ENCODE peak calls at places on chromosomes 5 and 9, in ten cellular contexts. One of them, this sample, is unnamed.

GRCh38 chr9:92245005-92245797 is 48.3 kb downstream of the IARS1 start:
- DNase-seq in NT2/D1: no peak
- DNase-seq in AML-193: no peak
- DNase-seq in nephron progenitor cell: no peak
- DNase-seq in HT1080: peak; percentile 90
- DNase-seq in lower leg skin: no peak
- DNase-seq in colonic mucosa: no peak
- DNase-seq in HuH-7.5: no peak
- DNase-seq in left cardiac atrium: no peak
- DNase-seq in sciatic nerve: no peak
- DNase-seq in this sample: peak; percentile 66

GRCh38 chr9:106945727-106946690 is 83.0 kb downstream of the ZNF462 start:
- DNase-seq in NT2/D1: no peak
- DNase-seq in AML-193: no peak
- DNase-seq in nephron progenitor cell: no peak
- DNase-seq in HT1080: peak; percentile 75
- DNase-seq in lower leg skin: no peak
- DNase-seq in colonic mucosa: no peak
- DNase-seq in HuH-7.5: no peak
- DNase-seq in left cardiac atrium: no peak
- DNase-seq in sciatic nerve: no peak
- DNase-seq in this sample: no peak

GRCh38 chr5:2849429-2849828 is 98.0 kb upstream of the IRX2 start:
- DNase-seq in NT2/D1: no peak
- DNase-seq in AML-193: no peak
- DNase-seq in nephron progenitor cell: no peak
- DNase-seq in HT1080: no peak
- DNase-seq in lower leg skin: no peak
- DNase-seq in colonic mucosa: no peak
- DNase-seq in HuH-7.5: no peak
- DNase-seq in left cardiac atrium: no peak
- DNase-seq in sciatic nerve: no peak
- DNase-seq in this sample: no peak

GRCh38 chr5:176155882-176156497 is 82.2 kb upstream of the SIMC1 start:
- DNase-seq in NT2/D1: no peak
- DNase-seq in AML-193: no peak
- DNase-seq in nephron progenitor cell: no peak
- DNase-seq in HT1080: no peak
- DNase-seq in lower leg skin: no peak
- DNase-seq in colonic mucosa: no peak
- DNase-seq in HuH-7.5: no peak
- DNase-seq in left cardiac atrium: no peak
- DNase-seq in sciatic nerve: no peak
- DNase-seq in this sample: no peak

GRCh38 chr5:53151713-53152458 is 42.3 kb upstream of the MOCS2 start:
- DNase-seq in NT2/D1: no peak
- DNase-seq in AML-193: no peak
- DNase-seq in nephron progenitor cell: no peak
- DNase-seq in HT1080: peak; percentile 75
- DNase-seq in lower leg skin: peak; percentile 48
- DNase-seq in colonic mucosa: no peak
- DNase-seq in HuH-7.5: no peak
- DNase-seq in left cardiac atrium: peak; percentile 19
- DNase-seq in sciatic nerve: no peak
- DNase-seq in this sample: peak; percentile 42

GRCh38 chr9:79617395-79617794 is 45.6 kb downstream of the TLE4 start:
- DNase-seq in NT2/D1: no peak
- DNase-seq in AML-193: no peak
- DNase-seq in nephron progenitor cell: no peak
- DNase-seq in HT1080: no peak
- DNase-seq in lower leg skin: peak; percentile 27
- DNase-seq in colonic mucosa: peak; percentile 38
- DNase-seq in HuH-7.5: no peak
- DNase-seq in left cardiac atrium: peak; percentile 39
- DNase-seq in sciatic nerve: peak; percentile 60
- DNase-seq in this sample: no peak

GRCh38 chr5:78367318-78367991 is 7.0 kb downstream of the SCAMP1 start:
- DNase-seq in NT2/D1: no peak
- DNase-seq in AML-193: peak; percentile 31
- DNase-seq in nephron progenitor cell: no peak
- DNase-seq in HT1080: no peak
- DNase-seq in lower leg skin: no peak
- DNase-seq in colonic mucosa: no peak
- DNase-seq in HuH-7.5: no peak
- DNase-seq in left cardiac atrium: no peak
- DNase-seq in sciatic nerve: no peak
- DNase-seq in this sample: no peak

GRCh38 chr9:77764894-77765780 is 117.0 kb upstream of the GNA14 start:
- DNase-seq in NT2/D1: peak; percentile 49
- DNase-seq in AML-193: peak; percentile 63
- DNase-seq in nephron progenitor cell: no peak
- DNase-seq in HT1080: peak; percentile 11
- DNase-seq in lower leg skin: no peak
- DNase-seq in colonic mucosa: no peak
- DNase-seq in HuH-7.5: no peak
- DNase-seq in left cardiac atrium: no peak
- DNase-seq in sciatic nerve: no peak
- DNase-seq in this sample: peak; percentile 25

GRCh38 chr5:158463971-158464370 is 605.0 kb upstream of the CLINT1 start:
- DNase-seq in NT2/D1: no peak
- DNase-seq in AML-193: peak; percentile 59
- DNase-seq in nephron progenitor cell: no peak
- DNase-seq in HT1080: no peak
- DNase-seq in lower leg skin: peak; percentile 67
- DNase-seq in colonic mucosa: no peak
- DNase-seq in HuH-7.5: no peak
- DNase-seq in left cardiac atrium: peak; percentile 44
- DNase-seq in sciatic nerve: no peak
- DNase-seq in this sample: no peak

GRCh38 chr5:127019928-127020327 is 10.4 kb downstream of the MARCHF3 start:
- DNase-seq in NT2/D1: no peak
- DNase-seq in AML-193: no peak
- DNase-seq in nephron progenitor cell: no peak
- DNase-seq in HT1080: no peak
- DNase-seq in lower leg skin: no peak
- DNase-seq in colonic mucosa: no peak
- DNase-seq in HuH-7.5: no peak
- DNase-seq in left cardiac atrium: no peak
- DNase-seq in sciatic nerve: no peak
- DNase-seq in this sample: no peak

GRCh38 chr9:1871486-1872181 is 143.5 kb upstream of the SMARCA2 start:
- DNase-seq in NT2/D1: no peak
- DNase-seq in AML-193: no peak
- DNase-seq in nephron progenitor cell: no peak
- DNase-seq in HT1080: no peak
- DNase-seq in lower leg skin: no peak
- DNase-seq in colonic mucosa: no peak
- DNase-seq in HuH-7.5: no peak
- DNase-seq in left cardiac atrium: no peak
- DNase-seq in sciatic nerve: no peak
- DNase-seq in this sample: no peak

GRCh38 chr9:123996731-123997421 is 14.7 kb upstream of the LHX2 start:
- DNase-seq in NT2/D1: no peak
- DNase-seq in AML-193: no peak
- DNase-seq in nephron progenitor cell: no peak
- DNase-seq in HT1080: no peak
- DNase-seq in lower leg skin: no peak
- DNase-seq in colonic mucosa: no peak
- DNase-seq in HuH-7.5: no peak
- DNase-seq in left cardiac atrium: no peak
- DNase-seq in sciatic nerve: no peak
- DNase-seq in this sample: no peak

GRCh38 chr9:105500108-105500766 is 52.4 kb downstream of the FSD1L start:
- DNase-seq in NT2/D1: no peak
- DNase-seq in AML-193: peak; percentile 42
- DNase-seq in nephron progenitor cell: no peak
- DNase-seq in HT1080: no peak
- DNase-seq in lower leg skin: no peak
- DNase-seq in colonic mucosa: no peak
- DNase-seq in HuH-7.5: no peak
- DNase-seq in left cardiac atrium: no peak
- DNase-seq in sciatic nerve: no peak
- DNase-seq in this sample: peak; percentile 59

GRCh38 chr9:4137755-4138154 is 162.1 kb downstream of the GLIS3 start:
- DNase-seq in NT2/D1: no peak
- DNase-seq in AML-193: no peak
- DNase-seq in nephron progenitor cell: no peak
- DNase-seq in HT1080: peak; percentile 65
- DNase-seq in lower leg skin: no peak
- DNase-seq in colonic mucosa: no peak
- DNase-seq in HuH-7.5: no peak
- DNase-seq in left cardiac atrium: no peak
- DNase-seq in sciatic nerve: no peak
- DNase-seq in this sample: no peak

GRCh38 chr5:158876263-158876942 is 223.3 kb downstream of the EBF1 start:
- DNase-seq in NT2/D1: no peak
- DNase-seq in AML-193: no peak
- DNase-seq in nephron progenitor cell: no peak
- DNase-seq in HT1080: no peak
- DNase-seq in lower leg skin: no peak
- DNase-seq in colonic mucosa: no peak
- DNase-seq in HuH-7.5: no peak
- DNase-seq in left cardiac atrium: no peak
- DNase-seq in sciatic nerve: no peak
- DNase-seq in this sample: no peak

GRCh38 chr5:3886521-3887461 is 291.2 kb downstream of the IRX1 start:
- DNase-seq in NT2/D1: no peak
- DNase-seq in AML-193: no peak
- DNase-seq in nephron progenitor cell: no peak
- DNase-seq in HT1080: no peak
- DNase-seq in lower leg skin: no peak
- DNase-seq in colonic mucosa: no peak
- DNase-seq in HuH-7.5: no peak
- DNase-seq in left cardiac atrium: no peak
- DNase-seq in sciatic nerve: no peak
- DNase-seq in this sample: no peak

GRCh38 chr5:105952875-105953274 is 1717.9 kb downstream of the EFNA5 start:
- DNase-seq in NT2/D1: no peak
- DNase-seq in AML-193: no peak
- DNase-seq in nephron progenitor cell: no peak
- DNase-seq in HT1080: no peak
- DNase-seq in lower leg skin: no peak
- DNase-seq in colonic mucosa: no peak
- DNase-seq in HuH-7.5: no peak
- DNase-seq in left cardiac atrium: no peak
- DNase-seq in sciatic nerve: no peak
- DNase-seq in this sample: no peak

GRCh38 chr9:93960221-93960970 is 5.2 kb upstream of the BARX1 start:
- DNase-seq in NT2/D1: no peak
- DNase-seq in AML-193: no peak
- DNase-seq in nephron progenitor cell: peak; percentile 47
- DNase-seq in HT1080: no peak
- DNase-seq in lower leg skin: no peak
- DNase-seq in colonic mucosa: peak; percentile 31
- DNase-seq in HuH-7.5: peak; percentile 7
- DNase-seq in left cardiac atrium: no peak
- DNase-seq in sciatic nerve: no peak
- DNase-seq in this sample: no peak

GRCh38 chr5:107365355-107366109 is 305.2 kb downstream of the EFNA5 start:
- DNase-seq in NT2/D1: no peak
- DNase-seq in AML-193: peak; percentile 65
- DNase-seq in nephron progenitor cell: no peak
- DNase-seq in HT1080: peak; percentile 83
- DNase-seq in lower leg skin: no peak
- DNase-seq in colonic mucosa: no peak
- DNase-seq in HuH-7.5: no peak
- DNase-seq in left cardiac atrium: no peak
- DNase-seq in sciatic nerve: no peak
- DNase-seq in this sample: peak; percentile 98

GRCh38 chr5:132264546-132265335 is 7.2 kb downstream of the PDLIM4 start:
- DNase-seq in NT2/D1: no peak
- DNase-seq in AML-193: no peak
- DNase-seq in nephron progenitor cell: no peak
- DNase-seq in HT1080: no peak
- DNase-seq in lower leg skin: peak; percentile 12
- DNase-seq in colonic mucosa: peak; percentile 19
- DNase-seq in HuH-7.5: no peak
- DNase-seq in left cardiac atrium: no peak
- DNase-seq in sciatic nerve: peak; percentile 44
- DNase-seq in this sample: no peak

GRCh38 chr9:93645149-93645889 is 68.9 kb downstream of the PHF2 start:
- DNase-seq in NT2/D1: no peak
- DNase-seq in AML-193: no peak
- DNase-seq in nephron progenitor cell: no peak
- DNase-seq in HT1080: no peak
- DNase-seq in lower leg skin: no peak
- DNase-seq in colonic mucosa: no peak
- DNase-seq in HuH-7.5: no peak
- DNase-seq in left cardiac atrium: no peak
- DNase-seq in sciatic nerve: peak; percentile 47
- DNase-seq in this sample: no peak

GRCh38 chr5:157513182-157513581 is 53.2 kb downstream of the NIPAL4 start:
- DNase-seq in NT2/D1: no peak
- DNase-seq in AML-193: no peak
- DNase-seq in nephron progenitor cell: no peak
- DNase-seq in HT1080: no peak
- DNase-seq in lower leg skin: no peak
- DNase-seq in colonic mucosa: peak; percentile 53
- DNase-seq in HuH-7.5: no peak
- DNase-seq in left cardiac atrium: no peak
- DNase-seq in sciatic nerve: no peak
- DNase-seq in this sample: no peak

GRCh38 chr5:123538670-123539459 is 26.9 kb downstream of the CSNK1G3 start:
- DNase-seq in NT2/D1: no peak
- DNase-seq in AML-193: no peak
- DNase-seq in nephron progenitor cell: no peak
- DNase-seq in HT1080: no peak
- DNase-seq in lower leg skin: no peak
- DNase-seq in colonic mucosa: no peak
- DNase-seq in HuH-7.5: no peak
- DNase-seq in left cardiac atrium: no peak
- DNase-seq in sciatic nerve: no peak
- DNase-seq in this sample: no peak

GRCh38 chr5:171808951-171809350 is 23.3 kb downstream of the SMIM23 start:
- DNase-seq in NT2/D1: no peak
- DNase-seq in AML-193: no peak
- DNase-seq in nephron progenitor cell: no peak
- DNase-seq in HT1080: no peak
- DNase-seq in lower leg skin: no peak
- DNase-seq in colonic mucosa: no peak
- DNase-seq in HuH-7.5: no peak
- DNase-seq in left cardiac atrium: no peak
- DNase-seq in sciatic nerve: no peak
- DNase-seq in this sample: no peak

GRCh38 chr9:114154597-114155102 is 687 bp upstream of the COL27A1 start:
- DNase-seq in NT2/D1: no peak
- DNase-seq in AML-193: no peak
- DNase-seq in nephron progenitor cell: no peak
- DNase-seq in HT1080: no peak
- DNase-seq in lower leg skin: no peak
- DNase-seq in colonic mucosa: no peak
- DNase-seq in HuH-7.5: peak; percentile 46
- DNase-seq in left cardiac atrium: no peak
- DNase-seq in sciatic nerve: no peak
- DNase-seq in this sample: no peak

GRCh38 chr5:172910828-172911627 is 48.2 kb upstream of the RPL26L1 start:
- DNase-seq in NT2/D1: no peak
- DNase-seq in AML-193: peak; percentile 38
- DNase-seq in nephron progenitor cell: no peak
- DNase-seq in HT1080: peak; percentile 96
- DNase-seq in lower leg skin: peak; percentile 80
- DNase-seq in colonic mucosa: peak; percentile 50
- DNase-seq in HuH-7.5: no peak
- DNase-seq in left cardiac atrium: peak; percentile 87
- DNase-seq in sciatic nerve: peak; percentile 73
- DNase-seq in this sample: peak; percentile 88